ENCODE peak calls at places on chromosomes 3 and 15, in nine cellular contexts. T is epithelial cell of esophagus, N is upper lobe of right lung, K is heart right ventricle, H is A549, I is psoas muscle, W is bronchial epithelial cell, B is foreskin fibroblast, U is uterus. R is an unnamed sample.

GRCh38 chr15:100043732-100044131 is 298.0 kb downstream of the ADAMTS17 start:
- DNase-seq in T (no peak), N (no peak), K (no peak), H (no peak), I (no peak), W (peak), B (no peak), U (no peak), R (no peak)

GRCh38 chr3:51382947-51383578 is 2.0 kb upstream of the MANF start:
- DNase-seq in T (no peak), N (no peak), K (no peak), H (no peak), I (no peak), W (no peak), B (no peak), U (no peak), R (no peak)

GRCh38 chr3:160973067-160973466 is 132.1 kb downstream of the B3GALNT1 start:
- DNase-seq in T (no peak), N (no peak), K (no peak), H (no peak), I (no peak), W (no peak), B (no peak), U (no peak), R (no peak)

GRCh38 chr3:165339753-165340152 is 143.6 kb upstream of the SLITRK3 start:
- DNase-seq in T (peak), N (no peak), K (no peak), H (peak), I (no peak), W (peak), B (no peak), U (no peak), R (no peak)

GRCh38 chr3:84967767-84968581 is 9.2 kb downstream of the CADM2 start:
- DNase-seq in T (peak), N (no peak), K (no peak), H (no peak), I (no peak), W (peak), B (no peak), U (no peak), R (no peak)

GRCh38 chr3:152969557-152970300 is 134.8 kb downstream of the P2RY1 start:
- DNase-seq in T (peak), N (no peak), K (no peak), H (peak), I (no peak), W (peak), B (peak), U (no peak), R (peak)

GRCh38 chr3:55605837-55606236 is 118.7 kb upstream of the WNT5A start:
- DNase-seq in T (no peak), N (no peak), K (no peak), H (no peak), I (no peak), W (no peak), B (no peak), U (no peak), R (no peak)

GRCh38 chr3:51198476-51198875 is 186.6 kb upstream of the MANF start:
- DNase-seq in T (no peak), N (no peak), K (no peak), H (no peak), I (no peak), W (no peak), B (no peak), U (no peak), R (no peak)

GRCh38 chr15:101200181-101200580 is 51.7 kb downstream of the CHSY1 start:
- DNase-seq in T (no peak), N (no peak), K (no peak), H (no peak), I (no peak), W (no peak), B (no peak), U (no peak), R (no peak)

GRCh38 chr3:11847607-11848006 is 922 bp upstream of the TAMM41 start:
- DNase-seq in T (peak), N (no peak), K (no peak), H (no peak), I (no peak), W (no peak), B (no peak), U (no peak), R (no peak)

GRCh38 chr3:150038830-150039229 is 68.1 kb upstream of the PFN2 start:
- DNase-seq in T (no peak), N (no peak), K (no peak), H (peak), I (no peak), W (no peak), B (no peak), U (no peak), R (no peak)

GRCh38 chr15:78120523-78120922 is 10.7 kb downstream of the CIB2 start:
- DNase-seq in T (no peak), N (no peak), K (no peak), H (no peak), I (no peak), W (no peak), B (no peak), U (no peak), R (no peak)

GRCh38 chr3:8868996-8869395 is 94.3 kb downstream of the RAD18 start:
- DNase-seq in T (no peak), N (no peak), K (no peak), H (no peak), I (no peak), W (no peak), B (no peak), U (no peak), R (no peak)

GRCh38 chr3:56684029-56684428 is 964 bp upstream of the TASOR start:
- DNase-seq in T (no peak), N (no peak), K (no peak), H (no peak), I (no peak), W (no peak), B (no peak), U (no peak), R (no peak)

GRCh38 chr15:80489030-80489594 is 84.9 kb downstream of the ARNT2 start:
- DNase-seq in T (peak), N (no peak), K (no peak), H (no peak), I (no peak), W (peak), B (peak), U (no peak), R (peak)

GRCh38 chr15:97473615-97474014 is 486.9 kb upstream of the ARRDC4 start:
- DNase-seq in T (no peak), N (no peak), K (no peak), H (no peak), I (no peak), W (no peak), B (no peak), U (no peak), R (no peak)

GRCh38 chr15:70815604-70816003 is 38.4 kb downstream of the LARP6 start:
- DNase-seq in T (peak), N (no peak), K (no peak), H (peak), I (no peak), W (peak), B (no peak), U (no peak), R (no peak)

GRCh38 chr3:62376906-62377865 is 3.8 kb upstream of the FEZF2 start:
- DNase-seq in T (no peak), N (no peak), K (no peak), H (no peak), I (no peak), W (no peak), B (no peak), U (no peak), R (no peak)

GRCh38 chr3:52194541-52195296 is 3.2 kb upstream of the ALAS1 start:
- DNase-seq in T (no peak), N (peak), K (peak), H (no peak), I (no peak), W (no peak), B (no peak), U (peak), R (no peak)

GRCh38 chr3:101779808-101780366 is 876 bp downstream of the NXPE3 start:
- DNase-seq in T (no peak), N (no peak), K (no peak), H (no peak), I (no peak), W (no peak), B (no peak), U (no peak), R (no peak)

GRCh38 chr15:51367322-51367976 is 26.0 kb downstream of the GLDN start:
- DNase-seq in T (no peak), N (no peak), K (no peak), H (peak), I (no peak), W (no peak), B (peak), U (no peak), R (no peak)

GRCh38 chr15:25709437-25710159 is 153.5 kb downstream of the ATP10A start:
- DNase-seq in T (no peak), N (peak), K (no peak), H (no peak), I (no peak), W (no peak), B (no peak), U (no peak), R (no peak)

GRCh38 chr3:123789760-123790159 is 94.4 kb downstream of the MYLK start:
- DNase-seq in T (no peak), N (no peak), K (no peak), H (no peak), I (no peak), W (no peak), B (no peak), U (no peak), R (no peak)

GRCh38 chr15:91289324-91289723 is 189.3 kb downstream of the SV2B start:
- DNase-seq in T (no peak), N (no peak), K (peak), H (peak), I (no peak), W (no peak), B (no peak), U (no peak), R (no peak)

GRCh38 chr3:107598926-107599754 is 76.4 kb downstream of the BBX start:
- DNase-seq in T (peak), N (no peak), K (peak), H (peak), I (peak), W (peak), B (peak), U (peak), R (peak)

GRCh38 chr3:41198526-41198925 is 779 bp upstream of the CTNNB1 start:
- DNase-seq in T (peak), N (no peak), K (peak), H (no peak), I (no peak), W (no peak), B (no peak), U (peak), R (no peak)

GRCh38 chr15:57655809-57656208 is 50.7 kb upstream of the POLR2M start:
- DNase-seq in T (no peak), N (no peak), K (no peak), H (no peak), I (no peak), W (no peak), B (no peak), U (no peak), R (no peak)

GRCh38 chr15:101010781-101011180 is 91.6 kb downstream of the LRRK1 start:
- DNase-seq in T (no peak), N (no peak), K (peak), H (no peak), I (no peak), W (no peak), B (no peak), U (no peak), R (no peak)

GRCh38 chr15:43977072-43977884 is 150.5 kb downstream of the WDR76 start:
- DNase-seq in T (no peak), N (no peak), K (no peak), H (no peak), I (no peak), W (no peak), B (no peak), U (no peak), R (no peak)

GRCh38 chr15:51401872-51402517 is 60.5 kb downstream of the GLDN start:
- DNase-seq in T (peak), N (peak), K (peak), H (peak), I (no peak), W (peak), B (peak), U (no peak), R (no peak)

GRCh38 chr15:100713163-100713867 is 110.9 kb downstream of the ASB7 start:
- DNase-seq in T (peak), N (no peak), K (no peak), H (peak), I (no peak), W (peak), B (no peak), U (peak), R (no peak)

GRCh38 chr15:58515807-58516206 is 84.0 kb downstream of the LIPC start:
- DNase-seq in T (no peak), N (no peak), K (no peak), H (no peak), I (no peak), W (no peak), B (no peak), U (no peak), R (no peak)

GRCh38 chr3:190130700-190131099 is 10.0 kb upstream of the P3H2 start:
- DNase-seq in T (no peak), N (no peak), K (peak), H (no peak), I (no peak), W (no peak), B (no peak), U (no peak), R (peak)

GRCh38 chr15:78778422-78778821 is 32.8 kb downstream of the ADAMTS7 start:
- DNase-seq in T (no peak), N (no peak), K (no peak), H (no peak), I (no peak), W (no peak), B (no peak), U (no peak), R (no peak)

GRCh38 chr3:16818194-16818593 is 66.6 kb upstream of the PLCL2 start:
- DNase-seq in T (no peak), N (no peak), K (no peak), H (no peak), I (no peak), W (no peak), B (no peak), U (no peak), R (no peak)

GRCh38 chr15:60840703-60841411 is 361.9 kb upstream of the ICE2 start:
- DNase-seq in T (no peak), N (no peak), K (no peak), H (no peak), I (no peak), W (no peak), B (no peak), U (no peak), R (no peak)

GRCh38 chr15:77012868-77013267 is 17.9 kb downstream of the PSTPIP1 start:
- DNase-seq in T (no peak), N (no peak), K (no peak), H (no peak), I (peak), W (no peak), B (no peak), U (no peak), R (no peak)

GRCh38 chr3:12143949-12144504 is 14.7 kb downstream of the TIMP4 start:
- DNase-seq in T (peak), N (peak), K (peak), H (no peak), I (peak), W (peak), B (peak), U (peak), R (peak)

GRCh38 chr3:57959407-57960173 is 48.6 kb upstream of the FLNB start:
- DNase-seq in T (peak), N (no peak), K (peak), H (no peak), I (no peak), W (peak), B (no peak), U (peak), R (no peak)

DNA sequence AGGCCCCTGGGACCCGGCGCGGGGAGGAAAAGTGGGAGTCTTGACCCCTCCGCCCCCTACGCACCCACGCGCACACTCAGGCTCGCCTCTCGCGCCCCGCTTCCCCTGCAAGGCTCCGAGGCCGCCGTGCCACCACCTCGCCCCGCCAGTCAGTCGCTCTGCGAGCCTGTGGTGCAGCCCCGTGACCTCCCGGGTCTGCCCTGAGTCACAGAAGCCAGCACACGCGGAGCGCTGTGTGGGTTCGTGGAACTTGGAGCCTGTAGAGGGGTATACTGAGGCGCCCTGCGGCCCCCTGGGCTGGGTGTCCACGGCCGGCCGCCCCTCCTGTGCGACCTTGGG is 387 bp upstream of the ALS2CL start:
- DNase-seq in T (no peak), N (peak), K (no peak), H (no peak), I (no peak), W (no peak), B (no peak), U (no peak), R (no peak)
- H3K4me3 ChIP-seq in T (peak), N (peak), K (peak), H (peak), I (peak), W (peak), B (peak), U (peak), R (peak)

GRCh38 chr3:128496602-128497304 is 3.8 kb upstream of the GATA2 start:
- DNase-seq in T (no peak), N (no peak), K (no peak), H (no peak), I (no peak), W (no peak), B (no peak), U (peak), R (no peak)
- H3K4me3 ChIP-seq in T (no peak), N (peak), K (peak), H (peak), I (peak), W (peak), B (peak), U (peak), R (peak)

DNA sequence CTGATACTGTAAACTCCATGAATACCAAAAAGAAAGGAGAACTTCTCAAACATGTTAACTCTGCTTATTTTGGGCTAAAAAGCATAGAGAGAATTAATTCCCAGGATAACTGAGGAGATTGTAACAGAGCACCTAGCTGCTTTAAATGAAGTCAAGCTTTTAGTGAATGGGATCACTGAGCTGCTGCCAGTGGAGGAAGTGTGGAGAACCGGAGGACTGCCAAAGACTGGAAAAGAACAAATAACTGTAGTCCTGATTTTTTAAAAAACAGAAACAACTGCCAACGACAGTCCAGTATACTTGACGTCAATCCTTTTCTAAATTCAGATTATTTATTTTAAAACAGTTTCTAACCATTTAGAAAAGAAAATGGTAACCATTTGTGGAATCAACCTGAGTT is 3.3 kb downstream of the C3orf70 start:
- DNase-seq in T (no peak), N (no peak), K (peak), H (no peak), I (no peak), W (no peak), B (no peak), U (no peak), R (no peak)
- H3K4me3 ChIP-seq in T (no peak), N (no peak), K (no peak), H (no peak), I (no peak), W (no peak), B (no peak), U (no peak), R (no peak)

GRCh38 chr3:112354642-112355333 is 21.8 kb downstream of the CD200 start:
- DNase-seq in T (no peak), N (no peak), K (no peak), H (no peak), I (no peak), W (no peak), B (no peak), U (no peak), R (no peak)
- H3K4me3 ChIP-seq in T (no peak), N (no peak), K (no peak), H (no peak), I (no peak), W (no peak), B (no peak), U (no peak), R (no peak)

GRCh38 chr15:67915374-67916050 is 75.7 kb upstream of the RNU6-1 start:
- DNase-seq in T (no peak), N (peak), K (peak), H (peak), I (peak), W (no peak), B (no peak), U (peak), R (no peak)
- H3K4me3 ChIP-seq in T (no peak), N (no peak), K (no peak), H (peak), I (no peak), W (no peak), B (no peak), U (no peak), R (no peak)

GRCh38 chr3:141797167-141797773 is 34.1 kb downstream of the GRK7 start:
- DNase-seq in T (peak), N (peak), K (peak), H (no peak), I (peak), W (no peak), B (peak), U (peak), R (peak)
- H3K4me3 ChIP-seq in T (no peak), N (peak), K (peak), H (no peak), I (peak), W (peak), B (peak), U (peak), R (peak)

DNA sequence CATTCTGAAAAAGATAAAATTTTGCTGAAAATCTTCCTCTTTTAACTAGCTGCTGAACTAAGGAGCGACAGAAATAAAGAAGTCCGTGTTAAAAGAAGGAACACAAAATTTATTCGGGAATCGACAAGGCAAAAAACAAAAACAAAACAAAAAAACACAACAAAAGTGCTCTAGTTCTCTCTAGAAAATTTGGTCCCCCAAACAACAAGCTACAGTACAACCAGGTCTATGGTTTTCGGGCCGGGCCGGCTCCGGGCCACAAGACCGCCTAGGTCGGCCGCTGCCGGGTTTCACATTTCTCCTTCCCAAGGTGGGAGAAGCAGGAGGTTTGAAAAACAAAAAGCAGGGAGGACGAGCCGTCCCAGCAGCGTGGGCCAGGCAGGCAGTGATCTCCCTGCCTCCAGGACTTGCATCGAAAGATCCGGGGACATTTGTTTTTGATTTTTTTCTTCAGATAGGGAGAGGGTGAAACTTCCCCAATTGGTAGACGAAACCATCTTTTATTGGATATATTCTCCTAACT is 2.7 kb downstream of the FOXL2 start:
- DNase-seq in T (no peak), N (no peak), K (no peak), H (no peak), I (no peak), W (no peak), B (no peak), U (no peak), R (no peak)
- H3K4me3 ChIP-seq in T (no peak), N (no peak), K (no peak), H (no peak), I (peak), W (no peak), B (peak), U (peak), R (no peak)